ENCODE peak calls at places on chromosomes 11 and 22, in seven cellular contexts. One of them, this sample, is unnamed.

GRCh38 chr11:61067782-61068181 is 34.5 kb upstream of the CD5 start:
- DNase-seq in colonic mucosa: no peak
- DNase-seq in stomach: no peak
- DNase-seq in right lobe of liver: peak
- DNase-seq in Peyer's patch: peak
- DNase-seq in CD8-positive, alpha-beta T cell: no peak
- DNase-seq in HCT116: no peak
- DNase-seq in this sample: no peak

GRCh38 chr11:62889126-62889483 is 8.4 kb downstream of the SLC3A2 start:
- DNase-seq in Peyer's patch: no peak
- DNase-seq in stomach: no peak
- DNase-seq in CD8-positive, alpha-beta T cell: no peak
- DNase-seq in HCT116: no peak
- DNase-seq in colonic mucosa: no peak
- DNase-seq in right lobe of liver: no peak
- DNase-seq in this sample: no peak

GRCh38 chr22:47547239-47547661 is 784.8 kb downstream of the TBC1D22A start:
- DNase-seq in right lobe of liver: peak
- DNase-seq in colonic mucosa: no peak
- DNase-seq in stomach: no peak
- DNase-seq in CD8-positive, alpha-beta T cell: no peak
- DNase-seq in Peyer's patch: no peak
- DNase-seq in HCT116: no peak
- DNase-seq in this sample: no peak

GRCh38 chr11:50298182-50298988 is 265.7 kb downstream of the OR4C45 start:
- DNase-seq in colonic mucosa: no peak
- DNase-seq in HCT116: no peak
- DNase-seq in Peyer's patch: no peak
- DNase-seq in right lobe of liver: no peak
- DNase-seq in CD8-positive, alpha-beta T cell: no peak
- DNase-seq in stomach: no peak
- DNase-seq in this sample: no peak

GRCh38 chr11:78940500-78941225 is 366.0 kb upstream of the NARS2 start:
- DNase-seq in stomach: no peak
- DNase-seq in right lobe of liver: no peak
- DNase-seq in Peyer's patch: no peak
- DNase-seq in colonic mucosa: no peak
- DNase-seq in CD8-positive, alpha-beta T cell: no peak
- DNase-seq in HCT116: no peak
- DNase-seq in this sample: peak

GRCh38 chr11:72471005-72471898 is 36.9 kb upstream of the CLPB start:
- DNase-seq in colonic mucosa: peak
- DNase-seq in HCT116: peak
- DNase-seq in right lobe of liver: peak
- DNase-seq in stomach: peak
- DNase-seq in CD8-positive, alpha-beta T cell: peak
- DNase-seq in Peyer's patch: peak
- DNase-seq in this sample: peak

GRCh38 chr11:102346748-102347525 is at the start of gene BIRC2:
- DNase-seq in stomach: peak
- DNase-seq in colonic mucosa: peak
- DNase-seq in right lobe of liver: peak
- DNase-seq in HCT116: peak
- DNase-seq in Peyer's patch: peak
- DNase-seq in CD8-positive, alpha-beta T cell: peak
- DNase-seq in this sample: peak

GRCh38 chr11:122162095-122162494 is 46.1 kb upstream of the BLID start:
- DNase-seq in stomach: no peak
- DNase-seq in colonic mucosa: no peak
- DNase-seq in CD8-positive, alpha-beta T cell: no peak
- DNase-seq in Peyer's patch: no peak
- DNase-seq in right lobe of liver: no peak
- DNase-seq in HCT116: no peak
- DNase-seq in this sample: no peak

GRCh38 chr22:38314140-38314991 is 2.9 kb downstream of the CSNK1E start:
- DNase-seq in right lobe of liver: no peak
- DNase-seq in Peyer's patch: peak
- DNase-seq in HCT116: no peak
- DNase-seq in CD8-positive, alpha-beta T cell: no peak
- DNase-seq in stomach: no peak
- DNase-seq in colonic mucosa: no peak
- DNase-seq in this sample: no peak

GRCh38 chr11:62018978-62019664 is 51.7 kb upstream of the FTH1 start:
- DNase-seq in HCT116: no peak
- DNase-seq in Peyer's patch: no peak
- DNase-seq in stomach: no peak
- DNase-seq in CD8-positive, alpha-beta T cell: no peak
- DNase-seq in colonic mucosa: no peak
- DNase-seq in right lobe of liver: no peak
- DNase-seq in this sample: no peak

GRCh38 chr11:119470316-119471266 is 47.6 kb upstream of the THY1 start:
- DNase-seq in Peyer's patch: no peak
- DNase-seq in CD8-positive, alpha-beta T cell: no peak
- DNase-seq in colonic mucosa: no peak
- DNase-seq in right lobe of liver: peak
- DNase-seq in HCT116: no peak
- DNase-seq in stomach: no peak
- DNase-seq in this sample: no peak

GRCh38 chr11:17581732-17582053 is 34.6 kb downstream of the OTOG start:
- DNase-seq in HCT116: no peak
- DNase-seq in right lobe of liver: peak
- DNase-seq in Peyer's patch: peak
- DNase-seq in CD8-positive, alpha-beta T cell: no peak
- DNase-seq in colonic mucosa: no peak
- DNase-seq in stomach: peak
- DNase-seq in this sample: no peak

GRCh38 chr11:110299006-110299785 is 2.8 kb upstream of the RDX start:
- DNase-seq in Peyer's patch: no peak
- DNase-seq in stomach: no peak
- DNase-seq in right lobe of liver: no peak
- DNase-seq in CD8-positive, alpha-beta T cell: no peak
- DNase-seq in HCT116: no peak
- DNase-seq in colonic mucosa: no peak
- DNase-seq in this sample: no peak

GRCh38 chr11:117789241-117789640 is 7.8 kb downstream of the DSCAML1 start:
- DNase-seq in colonic mucosa: no peak
- DNase-seq in Peyer's patch: no peak
- DNase-seq in CD8-positive, alpha-beta T cell: no peak
- DNase-seq in HCT116: no peak
- DNase-seq in stomach: no peak
- DNase-seq in right lobe of liver: no peak
- DNase-seq in this sample: no peak

GRCh38 chr11:80593981-80594380 is 1153.2 kb upstream of the TENM4 start:
- DNase-seq in colonic mucosa: peak
- DNase-seq in right lobe of liver: no peak
- DNase-seq in stomach: no peak
- DNase-seq in Peyer's patch: peak
- DNase-seq in CD8-positive, alpha-beta T cell: no peak
- DNase-seq in HCT116: no peak
- DNase-seq in this sample: no peak

GRCh38 chr22:24424001-24424900 is 3.1 kb upstream of the ADORA2A start:
- DNase-seq in HCT116: no peak
- DNase-seq in colonic mucosa: no peak
- DNase-seq in Peyer's patch: no peak
- DNase-seq in right lobe of liver: peak
- DNase-seq in CD8-positive, alpha-beta T cell: no peak
- DNase-seq in stomach: no peak
- DNase-seq in this sample: no peak

GRCh38 chr22:37267661-37268413 is 14.5 kb upstream of the CYTH4 start:
- DNase-seq in stomach: no peak
- DNase-seq in right lobe of liver: no peak
- DNase-seq in HCT116: no peak
- DNase-seq in colonic mucosa: no peak
- DNase-seq in CD8-positive, alpha-beta T cell: no peak
- DNase-seq in Peyer's patch: no peak
- DNase-seq in this sample: no peak

GRCh38 chr22:32030508-32031247 is 12.4 kb upstream of the SLC5A1 start:
- DNase-seq in stomach: no peak
- DNase-seq in right lobe of liver: no peak
- DNase-seq in Peyer's patch: peak
- DNase-seq in HCT116: no peak
- DNase-seq in colonic mucosa: no peak
- DNase-seq in CD8-positive, alpha-beta T cell: no peak
- DNase-seq in this sample: no peak

GRCh38 chr11:48063424-48063978 is 83.1 kb downstream of the PTPRJ start:
- DNase-seq in right lobe of liver: no peak
- DNase-seq in CD8-positive, alpha-beta T cell: no peak
- DNase-seq in colonic mucosa: no peak
- DNase-seq in Peyer's patch: no peak
- DNase-seq in HCT116: peak
- DNase-seq in stomach: no peak
- DNase-seq in this sample: peak

GRCh38 chr11:67545280-67545679 is 22.0 kb upstream of the CABP2 start:
- DNase-seq in stomach: peak
- DNase-seq in HCT116: no peak
- DNase-seq in CD8-positive, alpha-beta T cell: no peak
- DNase-seq in colonic mucosa: peak
- DNase-seq in right lobe of liver: peak
- DNase-seq in Peyer's patch: peak
- DNase-seq in this sample: peak
- H3K27ac ChIP-seq in stomach: no peak
- H3K27ac ChIP-seq in HCT116: no peak
- H3K27ac ChIP-seq in CD8-positive, alpha-beta T cell: no peak
- H3K27ac ChIP-seq in colonic mucosa: peak
- H3K27ac ChIP-seq in right lobe of liver: peak
- H3K27ac ChIP-seq in Peyer's patch: peak
- H3K27ac ChIP-seq in this sample: peak

DNA sequence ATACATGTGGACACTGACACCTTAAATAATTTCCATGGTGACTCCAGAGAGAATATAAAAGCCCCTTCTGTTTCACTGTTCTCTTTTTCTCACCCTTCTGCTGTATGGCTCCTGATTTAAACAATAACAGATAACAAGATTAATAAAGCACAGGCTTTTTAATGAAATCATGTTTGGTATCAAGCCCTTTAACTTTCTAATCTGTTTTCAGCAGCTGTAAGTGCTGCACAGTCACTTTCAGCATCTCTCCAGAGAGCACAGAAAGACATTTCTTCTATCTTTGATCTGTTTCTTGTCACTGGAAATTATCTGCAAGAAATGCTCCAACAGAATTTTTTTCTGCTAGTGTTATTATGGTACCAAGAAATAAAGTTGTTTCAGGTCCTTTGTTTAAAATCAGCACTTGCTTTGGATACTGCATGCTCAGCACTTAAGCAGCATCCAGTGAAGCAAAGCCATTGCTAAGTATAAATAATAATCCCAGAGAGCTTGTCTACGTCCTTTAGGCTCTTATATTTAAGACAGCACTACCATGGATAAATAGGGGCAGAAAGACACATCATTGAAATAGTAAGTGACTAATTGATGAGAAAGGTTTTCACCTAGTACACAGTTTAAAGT is 134.2 kb upstream of the CARD18 start:
- DNase-seq in HCT116: no peak
- DNase-seq in CD8-positive, alpha-beta T cell: no peak
- DNase-seq in stomach: no peak
- DNase-seq in colonic mucosa: no peak
- DNase-seq in right lobe of liver: no peak
- DNase-seq in Peyer's patch: no peak
- DNase-seq in this sample: no peak
- H3K27ac ChIP-seq in HCT116: no peak
- H3K27ac ChIP-seq in CD8-positive, alpha-beta T cell: no peak
- H3K27ac ChIP-seq in stomach: no peak
- H3K27ac ChIP-seq in colonic mucosa: no peak
- H3K27ac ChIP-seq in right lobe of liver: no peak
- H3K27ac ChIP-seq in Peyer's patch: no peak
- H3K27ac ChIP-seq in this sample: no peak

GRCh38 chr11:126035718-126036117 is 26.9 kb downstream of the CDON start:
- DNase-seq in right lobe of liver: peak
- DNase-seq in HCT116: no peak
- DNase-seq in CD8-positive, alpha-beta T cell: no peak
- DNase-seq in Peyer's patch: no peak
- DNase-seq in stomach: no peak
- DNase-seq in colonic mucosa: no peak
- DNase-seq in this sample: peak
- H3K27ac ChIP-seq in right lobe of liver: no peak
- H3K27ac ChIP-seq in HCT116: no peak
- H3K27ac ChIP-seq in CD8-positive, alpha-beta T cell: no peak
- H3K27ac ChIP-seq in Peyer's patch: no peak
- H3K27ac ChIP-seq in stomach: no peak
- H3K27ac ChIP-seq in colonic mucosa: no peak
- H3K27ac ChIP-seq in this sample: peak

GRCh38 chr11:64322925-64323260 is 5.0 kb downstream of the PRDX5 start:
- DNase-seq in stomach: no peak
- DNase-seq in Peyer's patch: no peak
- DNase-seq in HCT116: no peak
- DNase-seq in colonic mucosa: no peak
- DNase-seq in CD8-positive, alpha-beta T cell: no peak
- DNase-seq in right lobe of liver: no peak
- DNase-seq in this sample: no peak
- H3K27ac ChIP-seq in stomach: no peak
- H3K27ac ChIP-seq in Peyer's patch: peak
- H3K27ac ChIP-seq in HCT116: no peak
- H3K27ac ChIP-seq in colonic mucosa: peak
- H3K27ac ChIP-seq in CD8-positive, alpha-beta T cell: no peak
- H3K27ac ChIP-seq in right lobe of liver: no peak
- H3K27ac ChIP-seq in this sample: peak

GRCh38 chr11:113663567-113663966 is 42.5 kb downstream of the TMPRSS5 start:
- DNase-seq in CD8-positive, alpha-beta T cell: no peak
- DNase-seq in Peyer's patch: no peak
- DNase-seq in right lobe of liver: no peak
- DNase-seq in stomach: no peak
- DNase-seq in HCT116: no peak
- DNase-seq in colonic mucosa: no peak
- DNase-seq in this sample: no peak
- H3K27ac ChIP-seq in CD8-positive, alpha-beta T cell: no peak
- H3K27ac ChIP-seq in Peyer's patch: no peak
- H3K27ac ChIP-seq in right lobe of liver: no peak
- H3K27ac ChIP-seq in stomach: no peak
- H3K27ac ChIP-seq in HCT116: no peak
- H3K27ac ChIP-seq in colonic mucosa: no peak
- H3K27ac ChIP-seq in this sample: no peak

GRCh38 chr11:76388408-76388807 is 7.3 kb downstream of the GVQW3 start:
- DNase-seq in CD8-positive, alpha-beta T cell: no peak
- DNase-seq in colonic mucosa: no peak
- DNase-seq in right lobe of liver: no peak
- DNase-seq in Peyer's patch: no peak
- DNase-seq in stomach: no peak
- DNase-seq in HCT116: no peak
- DNase-seq in this sample: no peak

GRCh38 chr11:76380977-76381719 is at the start of the genes GVQW3 and THAP12:
- DNase-seq in colonic mucosa: peak
- DNase-seq in Peyer's patch: peak
- DNase-seq in right lobe of liver: peak
- DNase-seq in HCT116: peak
- DNase-seq in CD8-positive, alpha-beta T cell: peak
- DNase-seq in stomach: peak
- DNase-seq in this sample: peak

GRCh38 chr11:76382209-76382608 is 1.1 kb downstream of the GVQW3 start:
- DNase-seq in right lobe of liver: no peak
- DNase-seq in CD8-positive, alpha-beta T cell: no peak
- DNase-seq in colonic mucosa: no peak
- DNase-seq in stomach: no peak
- DNase-seq in Peyer's patch: no peak
- DNase-seq in HCT116: no peak
- DNase-seq in this sample: no peak

GRCh38 chr11:76391039-76391438 is 9.9 kb downstream of the GVQW3 start:
- DNase-seq in stomach: no peak
- DNase-seq in Peyer's patch: no peak
- DNase-seq in right lobe of liver: no peak
- DNase-seq in HCT116: no peak
- DNase-seq in CD8-positive, alpha-beta T cell: no peak
- DNase-seq in colonic mucosa: no peak
- DNase-seq in this sample: no peak

GRCh38 chr11:76385903-76386302 is 4.8 kb downstream of the GVQW3 start:
- DNase-seq in colonic mucosa: peak
- DNase-seq in HCT116: no peak
- DNase-seq in Peyer's patch: peak
- DNase-seq in right lobe of liver: peak
- DNase-seq in stomach: no peak
- DNase-seq in CD8-positive, alpha-beta T cell: no peak
- DNase-seq in this sample: no peak
- H3K27ac ChIP-seq in colonic mucosa: no peak
- H3K27ac ChIP-seq in HCT116: no peak
- H3K27ac ChIP-seq in Peyer's patch: no peak
- H3K27ac ChIP-seq in right lobe of liver: no peak
- H3K27ac ChIP-seq in stomach: no peak
- H3K27ac ChIP-seq in CD8-positive, alpha-beta T cell: no peak
- H3K27ac ChIP-seq in this sample: no peak